ENCODE peak calls at places on chromosomes 13 and 19, in four cellular contexts. One of them, this sample, is unnamed.
A peak's percentile ranks its signal among the peaks of the same experiment; 100 is the strongest.

GRCh38 chr13:106507560-106508274 is 27.7 kb downstream of the EFNB2 start:
- DNase-seq in hypothalamus: peak; percentile 55
- DNase-seq in fibroblast of lung: peak; percentile 98
- DNase-seq in substantia nigra: peak; percentile 10
- DNase-seq in this sample: peak; percentile 91

GRCh38 chr19:17243854-17244617 is 1.7 kb downstream of the NR2F6 start:
- DNase-seq in fibroblast of lung: peak; percentile 38
- DNase-seq in hypothalamus: no peak
- DNase-seq in substantia nigra: peak; percentile 27
- DNase-seq in this sample: peak; percentile 50

GRCh38 chr13:112859817-112860190 is 109.2 kb upstream of the MCF2L start:
- DNase-seq in fibroblast of lung: peak; percentile 69
- DNase-seq in hypothalamus: no peak
- DNase-seq in substantia nigra: peak; percentile 24
- DNase-seq in this sample: peak; percentile 62

GRCh38 chr13:109297628-109298027 is 488.8 kb downstream of the IRS2 start:
- DNase-seq in hypothalamus: no peak
- DNase-seq in fibroblast of lung: peak; percentile 89
- DNase-seq in substantia nigra: no peak
- DNase-seq in this sample: peak; percentile 34

GRCh38 chr13:102774210-102774560 is 599 bp upstream of the TEX30 start:
- DNase-seq in fibroblast of lung: no peak
- DNase-seq in hypothalamus: no peak
- DNase-seq in substantia nigra: no peak
- DNase-seq in this sample: no peak

GRCh38 chr13:23554000-23554399 is 16.2 kb upstream of the TNFRSF19 start:
- DNase-seq in hypothalamus: no peak
- DNase-seq in fibroblast of lung: no peak
- DNase-seq in substantia nigra: no peak
- DNase-seq in this sample: no peak

GRCh38 chr13:113565526-113566226 is 18.9 kb upstream of the TFDP1 start:
- DNase-seq in substantia nigra: no peak
- DNase-seq in fibroblast of lung: no peak
- DNase-seq in hypothalamus: no peak
- DNase-seq in this sample: no peak

GRCh38 chr13:75223981-75224742 is 257.8 kb downstream of the TBC1D4 start:
- DNase-seq in fibroblast of lung: no peak
- DNase-seq in substantia nigra: no peak
- DNase-seq in hypothalamus: no peak
- DNase-seq in this sample: no peak

GRCh38 chr13:109700176-109700575 is 86.2 kb downstream of the IRS2 start:
- DNase-seq in hypothalamus: peak; percentile 49
- DNase-seq in substantia nigra: no peak
- DNase-seq in fibroblast of lung: peak; percentile 71
- DNase-seq in this sample: peak; percentile 24

GRCh38 chr19:38079926-38080380 is 144.1 kb downstream of the DPF1 start:
- DNase-seq in hypothalamus: no peak
- DNase-seq in substantia nigra: no peak
- DNase-seq in fibroblast of lung: peak; percentile 75
- DNase-seq in this sample: peak; percentile 87

GRCh38 chr19:18044825-18045304 is 36.9 kb downstream of the ARRDC2 start:
- DNase-seq in fibroblast of lung: peak; percentile 60
- DNase-seq in hypothalamus: peak; percentile 44
- DNase-seq in substantia nigra: peak; percentile 21
- DNase-seq in this sample: peak; percentile 51

GRCh38 chr13:111115051-111115840 is at the start of gene ARHGEF7:
- DNase-seq in hypothalamus: no peak
- DNase-seq in fibroblast of lung: no peak
- DNase-seq in substantia nigra: peak; percentile 48
- DNase-seq in this sample: no peak

GRCh38 chr19:44696939-44697669 is 1.8 kb upstream of the CEACAM16 start:
- DNase-seq in fibroblast of lung: no peak
- DNase-seq in hypothalamus: no peak
- DNase-seq in substantia nigra: no peak
- DNase-seq in this sample: no peak

GRCh38 chr13:44132710-44133109 is 240.9 kb upstream of the SERP2 start:
- DNase-seq in hypothalamus: peak; percentile 28
- DNase-seq in substantia nigra: peak; percentile 48
- DNase-seq in fibroblast of lung: peak; percentile 48
- DNase-seq in this sample: peak; percentile 56

GRCh38 chr19:16293133-16294085 is 31.2 kb upstream of the KLF2 start:
- DNase-seq in substantia nigra: no peak
- DNase-seq in hypothalamus: no peak
- DNase-seq in fibroblast of lung: peak; percentile 98
- DNase-seq in this sample: peak; percentile 100

GRCh38 chr13:73902847-73903246 is 231.4 kb downstream of the KLF12 start:
- DNase-seq in fibroblast of lung: no peak
- DNase-seq in hypothalamus: no peak
- DNase-seq in substantia nigra: no peak
- DNase-seq in this sample: no peak

GRCh38 chr13:72973234-72973633 is 85.6 kb upstream of the KLF5 start:
- DNase-seq in hypothalamus: no peak
- DNase-seq in substantia nigra: no peak
- DNase-seq in fibroblast of lung: no peak
- DNase-seq in this sample: no peak

GRCh38 chr13:36282818-36283432 is 14.7 kb downstream of the CCDC169 start:
- DNase-seq in fibroblast of lung: peak; percentile 69
- DNase-seq in hypothalamus: no peak
- DNase-seq in substantia nigra: no peak
- DNase-seq in this sample: peak; percentile 77

GRCh38 chr19:46955114-46955812 is 64.4 kb upstream of the NPAS1 start:
- DNase-seq in hypothalamus: no peak
- DNase-seq in fibroblast of lung: no peak
- DNase-seq in substantia nigra: no peak
- DNase-seq in this sample: peak; percentile 57

GRCh38 chr19:38046254-38047047 is 139.4 kb downstream of the SIPA1L3 start:
- DNase-seq in hypothalamus: no peak
- DNase-seq in substantia nigra: no peak
- DNase-seq in fibroblast of lung: no peak
- DNase-seq in this sample: no peak

GRCh38 chr13:19910336-19911072 is 47.1 kb upstream of the ZMYM5 start:
- DNase-seq in hypothalamus: no peak
- DNase-seq in fibroblast of lung: no peak
- DNase-seq in substantia nigra: no peak
- DNase-seq in this sample: peak; percentile 5

GRCh38 chr19:55066107-55066709 is 3.3 kb upstream of the RDH13 start:
- DNase-seq in substantia nigra: no peak
- DNase-seq in hypothalamus: no peak
- DNase-seq in fibroblast of lung: no peak
- DNase-seq in this sample: no peak

GRCh38 chr13:31887311-31887710 is 144.3 kb upstream of the FRY start:
- DNase-seq in hypothalamus: no peak
- DNase-seq in substantia nigra: no peak
- DNase-seq in fibroblast of lung: peak; percentile 50
- DNase-seq in this sample: peak; percentile 82

GRCh38 chr19:16435238-16435911 is 36.4 kb downstream of the EPS15L1 start:
- DNase-seq in hypothalamus: peak; percentile 62
- DNase-seq in substantia nigra: peak; percentile 37
- DNase-seq in fibroblast of lung: peak; percentile 92
- DNase-seq in this sample: peak; percentile 97

GRCh38 chr13:36344886-36345437 is 1.2 kb downstream of the SPART start:
- DNase-seq in substantia nigra: peak; percentile 42
- DNase-seq in fibroblast of lung: no peak
- DNase-seq in hypothalamus: no peak
- DNase-seq in this sample: peak; percentile 41

GRCh38 chr13:44971656-44972595 is 17.3 kb downstream of the NUFIP1 start:
- DNase-seq in substantia nigra: no peak
- DNase-seq in hypothalamus: no peak
- DNase-seq in fibroblast of lung: no peak
- DNase-seq in this sample: peak; percentile 53

GRCh38 chr19:29514525-29515232 is 11.1 kb upstream of the VSTM2B start:
- DNase-seq in fibroblast of lung: no peak
- DNase-seq in hypothalamus: no peak
- DNase-seq in substantia nigra: no peak
- DNase-seq in this sample: no peak

GRCh38 chr19:42540071-42540553 is 11.8 kb upstream of the CEACAM1 start:
- DNase-seq in substantia nigra: no peak
- DNase-seq in hypothalamus: no peak
- DNase-seq in fibroblast of lung: peak; percentile 12
- DNase-seq in this sample: peak; percentile 22

GRCh38 chr13:24071423-24072075 is 89.0 kb upstream of the SPATA13 start:
- DNase-seq in hypothalamus: no peak
- DNase-seq in substantia nigra: no peak
- DNase-seq in fibroblast of lung: peak; percentile 63
- DNase-seq in this sample: peak; percentile 59

GRCh38 chr13:35882722-35883497 is 248.3 kb downstream of the DCLK1 start:
- DNase-seq in fibroblast of lung: peak; percentile 65
- DNase-seq in hypothalamus: no peak
- DNase-seq in substantia nigra: no peak
- DNase-seq in this sample: no peak

GRCh38 chr13:20964904-20965303 is 62.4 kb upstream of the XPO4 start:
- DNase-seq in substantia nigra: no peak
- DNase-seq in hypothalamus: no peak
- DNase-seq in fibroblast of lung: no peak
- DNase-seq in this sample: peak; percentile 17

GRCh38 chr13:77239312-77239711 is 87.6 kb downstream of the MYCBP2 start:
- DNase-seq in substantia nigra: no peak
- DNase-seq in hypothalamus: no peak
- DNase-seq in fibroblast of lung: peak; percentile 22
- DNase-seq in this sample: no peak

GRCh38 chr13:44305845-44306244 is 67.8 kb upstream of the SERP2 start:
- DNase-seq in fibroblast of lung: peak; percentile 50
- DNase-seq in substantia nigra: no peak
- DNase-seq in hypothalamus: no peak
- DNase-seq in this sample: peak; percentile 37

GRCh38 chr13:66341038-66341437 is 889.1 kb downstream of the PCDH9 start:
- DNase-seq in fibroblast of lung: no peak
- DNase-seq in hypothalamus: no peak
- DNase-seq in substantia nigra: no peak
- DNase-seq in this sample: no peak

This sample was measured in fibroblast of the aortic adventitia.